ENCODE peak calls at places on chromosomes 11 and 22, in five cellular contexts. N is GM13977; D is HCT116; O is HFFc6; W is stimulated activated CD8-positive, alpha-beta memory T cell treated with anti-CD3 and anti-CD28 coated beads, Interleukin-4, amount 100 ng/mL, for 4 hours. K is an unnamed sample.

GRCh38 chr11:106988151-106988806 is 30.0 kb downstream of the GUCY1A2 start:
- DNase-seq in D (no peak), N (no peak), O (peak), W (no peak), K (no peak)

GRCh38 chr11:111414267-111414931 is 35.3 kb upstream of the POU2AF1 start:
- DNase-seq in N (no peak), W (no peak), D (no peak), O (no peak), K (peak)

GRCh38 chr11:118916842-118917388 is 8.8 kb downstream of the BCL9L start:
- DNase-seq in N (no peak), D (no peak), O (peak), W (no peak), K (no peak)

GRCh38 chr11:131762346-131763110 is 392.1 kb downstream of the NTM start:
- DNase-seq in O (no peak), W (no peak), D (no peak), N (no peak), K (no peak)

GRCh38 chr22:29043906-29044575 is 17.6 kb downstream of the C22orf31 start:
- DNase-seq in O (peak), N (no peak), D (no peak), W (no peak), K (no peak)

GRCh38 chr11:129427376-129427775 is 51.7 kb downstream of the BARX2 start:
- DNase-seq in W (no peak), D (no peak), O (no peak), N (no peak), K (no peak)

GRCh38 chr22:32309585-32310251 is 47.9 kb upstream of the RFPL3 start:
- DNase-seq in N (no peak), O (no peak), W (no peak), D (no peak), K (no peak)

GRCh38 chr11:20247540-20248138 is 87.4 kb upstream of the DBX1 start:
- DNase-seq in D (no peak), N (no peak), O (no peak), W (no peak), K (no peak)

GRCh38 chr22:24423519-24424000 is 3.8 kb upstream of the ADORA2A start:
- DNase-seq in W (peak), O (no peak), D (no peak), N (peak), K (peak)

GRCh38 chr11:1881442-1882264 is 10.0 kb downstream of the PRR33 start:
- DNase-seq in N (peak), O (no peak), D (no peak), W (no peak), K (no peak)

GRCh38 chr11:1485504-1485885 is 1.1 kb downstream of the MOB2 start:
- DNase-seq in O (no peak), D (no peak), W (no peak), N (no peak), K (no peak)

GRCh38 chr11:119149371-119150275 is 771 bp downstream of the ABCG4 start:
- DNase-seq in D (no peak), N (no peak), W (no peak), O (no peak), K (no peak)

GRCh38 chr11:122617926-122618325 is 37.6 kb upstream of the UBASH3B start:
- DNase-seq in D (no peak), W (no peak), N (no peak), O (no peak), K (no peak)

GRCh38 chr11:65546217-65546958 is 11.8 kb downstream of the LTBP3 start:
- DNase-seq in N (peak), W (peak), D (peak), O (no peak), K (peak)

GRCh38 chr22:36191106-36191836 is 10.3 kb downstream of the APOL4 start:
- DNase-seq in W (no peak), O (peak), N (no peak), D (no peak), K (no peak)

GRCh38 chr22:39236321-39237275 is 8.2 kb downstream of the PDGFB start:
- DNase-seq in O (no peak), N (peak), W (no peak), D (no peak), K (peak)

GRCh38 chr11:78406568-78407196 is 10.9 kb downstream of the GAB2 start:
- DNase-seq in W (no peak), N (no peak), O (no peak), D (no peak), K (no peak)

GRCh38 chr11:16977136-16978020 is 36.8 kb downstream of the PLEKHA7 start:
- DNase-seq in N (no peak), W (no peak), D (no peak), O (no peak), K (no peak)

GRCh38 chr11:61293869-61294716 is 1.0 kb downstream of the VWCE start:
- DNase-seq in W (peak), N (peak), D (no peak), O (peak), K (peak)

GRCh38 chr11:128492461-128492860 is 94.9 kb downstream of the ETS1 start:
- DNase-seq in N (no peak), O (no peak), W (no peak), D (no peak), K (no peak)

K was measured in activated CD4-positive, alpha-beta T cell treated with anti-CD3 and anti-CD28 coated beads, Interleukin-2, amount 50 U/mL, for 48 hours.